ENCODE peak calls at places on chromosomes 13 and 19, in five cellular contexts. One of them, this sample, is unnamed.

GRCh38 chr13:110714798-110715394 is 1.4 kb downstream of the ING1 start:
- DNase-seq in psoas muscle: peak; percentile 64
- DNase-seq in fibroblast of mammary gland: peak; percentile 34
- DNase-seq in tibial nerve: peak; percentile 41
- DNase-seq in HL-60: peak; percentile 60
- DNase-seq in this sample: no peak

GRCh38 chr19:10553943-10554381 is 10.3 kb downstream of the ATG4D start:
- DNase-seq in HL-60: peak; percentile 80
- DNase-seq in psoas muscle: no peak
- DNase-seq in fibroblast of mammary gland: no peak
- DNase-seq in tibial nerve: no peak
- DNase-seq in this sample: peak; percentile 73

GRCh38 chr19:20321139-20321656 is 154.2 kb downstream of the ZNF486 start:
- DNase-seq in HL-60: no peak
- DNase-seq in psoas muscle: no peak
- DNase-seq in fibroblast of mammary gland: no peak
- DNase-seq in tibial nerve: no peak
- DNase-seq in this sample: no peak

GRCh38 chr19:46076951-46077814 is 36.4 kb upstream of the IGFL4 start:
- DNase-seq in tibial nerve: no peak
- DNase-seq in fibroblast of mammary gland: peak; percentile 81
- DNase-seq in HL-60: peak; percentile 78
- DNase-seq in psoas muscle: no peak
- DNase-seq in this sample: peak; percentile 47

GRCh38 chr13:81197483-81197882 is 856.6 kb upstream of the SPRY2 start:
- DNase-seq in HL-60: no peak
- DNase-seq in psoas muscle: no peak
- DNase-seq in tibial nerve: no peak
- DNase-seq in fibroblast of mammary gland: no peak
- DNase-seq in this sample: no peak

GRCh38 chr19:14614099-14614412 is 31.2 kb downstream of the CLEC17A start:
- DNase-seq in psoas muscle: no peak
- DNase-seq in fibroblast of mammary gland: no peak
- DNase-seq in tibial nerve: no peak
- DNase-seq in HL-60: peak; percentile 93
- DNase-seq in this sample: peak; percentile 24

GRCh38 chr19:41548954-41549688 is 26.8 kb upstream of the CEACAM21 start:
- DNase-seq in psoas muscle: no peak
- DNase-seq in tibial nerve: no peak
- DNase-seq in HL-60: peak; percentile 85
- DNase-seq in fibroblast of mammary gland: no peak
- DNase-seq in this sample: peak; percentile 90

GRCh38 chr19:38319421-38320258 is at the start of gene KCNK6:
- DNase-seq in tibial nerve: no peak
- DNase-seq in HL-60: peak; percentile 22
- DNase-seq in psoas muscle: peak; percentile 39
- DNase-seq in fibroblast of mammary gland: peak; percentile 7
- DNase-seq in this sample: peak; percentile 26

GRCh38 chr19:4197625-4198466 is 15.4 kb downstream of the ANKRD24 start:
- DNase-seq in tibial nerve: no peak
- DNase-seq in HL-60: no peak
- DNase-seq in psoas muscle: no peak
- DNase-seq in fibroblast of mammary gland: no peak
- DNase-seq in this sample: no peak

GRCh38 chr13:45121421-45121820 is 1.1 kb downstream of the GTF2F2 start:
- DNase-seq in HL-60: no peak
- DNase-seq in tibial nerve: no peak
- DNase-seq in psoas muscle: no peak
- DNase-seq in fibroblast of mammary gland: peak; percentile 49
- DNase-seq in this sample: peak; percentile 48

GRCh38 chr13:26011996-26012688 is 39.7 kb downstream of the SHISA2 start:
- DNase-seq in fibroblast of mammary gland: no peak
- DNase-seq in HL-60: no peak
- DNase-seq in tibial nerve: no peak
- DNase-seq in psoas muscle: no peak
- DNase-seq in this sample: no peak

GRCh38 chr13:30364876-30365275 is 57.4 kb upstream of the UBE2L5 start:
- DNase-seq in fibroblast of mammary gland: peak; percentile 25
- DNase-seq in HL-60: no peak
- DNase-seq in tibial nerve: no peak
- DNase-seq in psoas muscle: no peak
- DNase-seq in this sample: no peak

DNA sequence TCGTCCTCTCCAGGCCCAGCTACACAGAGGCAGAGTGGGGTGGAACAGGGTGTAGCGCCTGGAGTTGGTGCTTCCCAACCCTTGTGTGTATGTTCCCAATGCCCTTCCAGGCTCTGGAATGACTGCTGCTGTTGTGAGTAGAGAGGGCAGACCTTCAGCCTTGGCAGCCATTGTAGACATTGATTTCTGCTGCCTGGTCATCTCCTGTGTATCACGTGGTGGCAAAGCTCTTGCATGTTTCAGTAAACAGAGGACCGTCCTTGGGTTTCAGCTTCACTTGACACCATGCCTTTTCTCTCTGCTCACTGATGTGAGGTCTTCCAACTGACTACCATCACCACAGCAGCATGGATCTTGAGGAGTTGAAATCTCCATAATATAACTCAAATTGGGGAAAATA is 397.9 kb downstream of the COG6 start:
- DNase-seq in HL-60: no peak
- DNase-seq in tibial nerve: no peak
- DNase-seq in fibroblast of mammary gland: no peak
- DNase-seq in psoas muscle: no peak
- DNase-seq in this sample: no peak
- H3K4me3 ChIP-seq in HL-60: no peak overlapping the region
- H3K4me3 ChIP-seq in tibial nerve: no peak overlapping the region
- H3K4me3 ChIP-seq in fibroblast of mammary gland: no peak overlapping the region
- H3K4me3 ChIP-seq in psoas muscle: no peak overlapping the region
- H3K4me3 ChIP-seq in this sample: no peak overlapping the region

GRCh38 chr13:114070098-114070799 is 62.2 kb downstream of the RASA3 start:
- DNase-seq in fibroblast of mammary gland: no peak
- DNase-seq in tibial nerve: peak; percentile 11
- DNase-seq in HL-60: no peak
- DNase-seq in psoas muscle: no peak
- DNase-seq in this sample: no peak

GRCh38 chr13:114067381-114067885 is 65.0 kb downstream of the RASA3 start:
- DNase-seq in psoas muscle: no peak
- DNase-seq in fibroblast of mammary gland: peak; percentile 91
- DNase-seq in HL-60: peak; percentile 64
- DNase-seq in tibial nerve: peak; percentile 10
- DNase-seq in this sample: peak; percentile 92

GRCh38 chr13:114069376-114070097 is 62.9 kb downstream of the RASA3 start:
- DNase-seq in HL-60: no peak
- DNase-seq in psoas muscle: no peak
- DNase-seq in fibroblast of mammary gland: no peak
- DNase-seq in tibial nerve: peak; percentile 8
- DNase-seq in this sample: no peak

GRCh38 chr13:114067886-114068722 is 64.3 kb downstream of the RASA3 start:
- DNase-seq in tibial nerve: peak; percentile 12
- DNase-seq in fibroblast of mammary gland: no peak
- DNase-seq in psoas muscle: no peak
- DNase-seq in HL-60: peak; percentile 47
- DNase-seq in this sample: peak; percentile 84

GRCh38 chr13:114068723-114069322 is 63.6 kb downstream of the RASA3 start:
- DNase-seq in tibial nerve: peak; percentile 13
- DNase-seq in HL-60: peak; percentile 62
- DNase-seq in fibroblast of mammary gland: peak; percentile 85
- DNase-seq in psoas muscle: no peak
- DNase-seq in this sample: no peak
- TF ChIP-seq CTCF in tibial nerve: no peak
- TF ChIP-seq CTCF in HL-60: no peak
- TF ChIP-seq CTCF in fibroblast of mammary gland: no peak
- TF ChIP-seq CTCF in psoas muscle: no peak
- TF ChIP-seq CTCF in this sample: no peak

GRCh38 chr19:55443045-55443823 is at the start of gene SHISA7:
- DNase-seq in psoas muscle: no peak
- DNase-seq in fibroblast of mammary gland: no peak
- DNase-seq in HL-60: peak; percentile 34
- DNase-seq in tibial nerve: no peak
- DNase-seq in this sample: no peak
- H3K4me3 ChIP-seq in psoas muscle: no peak within 1 kb of the TSS
- H3K4me3 ChIP-seq in fibroblast of mammary gland: no peak within 1 kb of the TSS
- H3K4me3 ChIP-seq in HL-60: no peak within 1 kb of the TSS
- H3K4me3 ChIP-seq in tibial nerve: no peak within 1 kb of the TSS
- H3K4me3 ChIP-seq in this sample: no peak within 1 kb of the TSS

GRCh38 chr19:57803594-57804325 is 11.0 kb downstream of the ZNF552 start:
- DNase-seq in HL-60: no peak
- DNase-seq in psoas muscle: no peak
- DNase-seq in fibroblast of mammary gland: peak; percentile 62
- DNase-seq in tibial nerve: no peak
- DNase-seq in this sample: no peak
- TF ChIP-seq CTCF in HL-60: no peak
- TF ChIP-seq CTCF in psoas muscle: no peak
- TF ChIP-seq CTCF in fibroblast of mammary gland: no peak
- TF ChIP-seq CTCF in tibial nerve: no peak
- TF ChIP-seq CTCF in this sample: no peak